ENCODE peak calls at places on chromosomes 6 and 20, in ten cellular contexts. F is GM23338, A is GM12891, G is transverse colon, Z is stomach, D is GM12892, S is breast epithelium, N is SK-N-SH, M is spleen, C is H1. I is an unnamed sample.

GRCh38 chr20:53444386-53444785 is 149.3 kb downstream of the ZNF217 start:
- DNase-seq in F (no peak), Z (no peak), M (no peak), A (no peak), G (no peak), D (no peak), C (no peak), S (no peak), N (no peak), I (no peak)

GRCh38 chr6:104958720-104959452 is 2.0 kb downstream of the LIN28B start:
- DNase-seq in D (no peak), F (peak; percentile 56), N (no peak), G (no peak), A (no peak), S (no peak), C (no peak), Z (no peak), M (no peak), I (no peak)

GRCh38 chr20:31718952-31719643 is 3.6 kb downstream of the BCL2L1 start:
- DNase-seq in G (peak; percentile 44), N (no peak), S (peak; percentile 91), A (no peak), C (no peak), M (no peak), D (no peak), F (peak; percentile 40), Z (peak; percentile 43), I (no peak)

GRCh38 chr6:73180076-73180717 is 45.1 kb downstream of the KHDC1L start:
- DNase-seq in A (no peak), S (no peak), C (no peak), D (no peak), M (no peak), Z (no peak), G (no peak), N (no peak), F (no peak), I (no peak)

GRCh38 chr6:23656257-23656731 is 469.7 kb upstream of the NRSN1 start:
- DNase-seq in M (no peak), D (no peak), A (no peak), S (no peak), G (no peak), C (no peak), F (peak; percentile 18), N (peak; percentile 12), Z (no peak), I (no peak)

GRCh38 chr20:9110365-9110764 is 41.5 kb downstream of the PLCB4 start:
- DNase-seq in M (no peak), G (no peak), N (no peak), A (no peak), S (no peak), D (no peak), C (no peak), F (no peak), Z (no peak), I (no peak)

GRCh38 chr6:13624871-13625288 is 9.7 kb downstream of the NOL7 start:
- DNase-seq in A (no peak), F (peak; percentile 92), Z (no peak), C (peak; percentile 33), G (no peak), D (no peak), N (peak; percentile 53), M (no peak), S (no peak), I (no peak)

GRCh38 chr6:44169154-44169553 is 10.5 kb downstream of the CAPN11 start:
- DNase-seq in N (no peak), A (no peak), G (peak; percentile 72), F (no peak), D (no peak), S (no peak), C (no peak), M (no peak), Z (peak; percentile 55), I (no peak)

GRCh38 chr20:9514461-9515210 is at the start of gene LAMP5:
- DNase-seq in F (peak; percentile 90), N (peak; percentile 82), Z (no peak), A (no peak), M (no peak), C (no peak), G (no peak), S (no peak), D (no peak), I (peak; percentile 91)

GRCh38 chr20:22775671-22776139 is 191.3 kb upstream of the FOXA2 start:
- DNase-seq in D (no peak), M (no peak), Z (no peak), N (no peak), G (no peak), C (no peak), F (no peak), A (no peak), S (no peak), I (no peak)

GRCh38 chr6:157323114-157323923 is at the start of gene TMEM242:
- DNase-seq in G (peak; percentile 94), S (peak; percentile 80), M (peak; percentile 96), N (peak; percentile 89), A (peak; percentile 75), F (peak; percentile 96), D (peak; percentile 75), Z (peak; percentile 93), C (no peak), I (peak; percentile 97)

GRCh38 chr20:50296450-50297375 is 106.1 kb downstream of the CEBPB start:
- DNase-seq in M (peak; percentile 72), S (no peak), C (no peak), N (no peak), F (no peak), D (no peak), A (no peak), Z (no peak), G (no peak), I (no peak)

DNA sequence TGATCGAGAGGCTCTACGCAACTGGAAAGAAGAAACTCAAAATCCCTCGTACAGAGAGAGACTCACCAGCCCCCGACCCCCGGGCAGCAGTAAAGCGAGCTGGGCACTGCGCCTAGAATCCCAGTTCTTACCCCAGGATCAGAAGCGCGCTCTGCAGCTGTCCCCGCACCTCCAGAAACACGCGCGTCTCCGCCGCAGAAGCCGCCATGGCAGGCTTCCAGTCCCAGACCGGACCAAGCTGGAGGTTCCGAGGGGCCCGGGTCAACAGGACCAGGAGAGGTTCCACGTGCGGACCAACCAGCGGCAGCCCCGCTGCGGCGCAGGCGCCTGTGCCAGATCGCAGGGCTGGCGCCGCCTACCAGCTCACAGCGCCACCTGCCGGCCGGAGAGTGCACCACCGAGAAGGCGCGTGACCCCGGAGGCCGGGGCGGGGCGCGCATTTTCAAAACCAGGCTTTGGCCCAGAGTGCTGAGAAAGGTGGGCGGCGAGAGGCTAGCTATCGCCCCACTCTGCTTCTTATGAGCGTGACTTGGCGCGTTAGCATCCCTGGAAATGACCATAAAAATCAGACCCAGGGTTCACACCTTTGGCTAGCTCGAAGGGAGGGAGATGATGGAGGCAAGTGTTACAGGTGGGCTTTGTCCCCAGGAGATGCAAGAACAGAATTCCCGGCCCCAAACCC is at the start of gene UBE3D:
- DNase-seq in S (peak; percentile 65), C (peak; percentile 70), D (peak; percentile 75), M (peak; percentile 98), A (peak; percentile 60), N (peak; percentile 94), F (peak; percentile 89), Z (peak; percentile 93), G (peak; percentile 92), I (peak; percentile 96)
- TF ChIP-seq POLR2AphosphoS5 in S (peak; percentile 34), C (peak; percentile 79), D (peak; percentile 55), M (peak; percentile 87), A (no peak), N (peak; percentile 77), F (peak; percentile 91), Z (peak; percentile 86), G (peak; percentile 61), I (peak; percentile 67)

GRCh38 chr6:76776876-76777275 is 686.4 kb downstream of the HTR1B start:
- DNase-seq in Z (no peak), C (no peak), M (no peak), D (no peak), S (no peak), F (no peak), G (no peak), A (no peak), N (no peak), I (no peak)

GRCh38 chr6:76774750-76775396 is 688.4 kb downstream of the HTR1B start:
- DNase-seq in M (no peak), N (no peak), D (no peak), F (no peak), A (no peak), G (no peak), S (no peak), Z (peak; percentile 55), C (no peak), I (no peak)

GRCh38 chr6:76779068-76779467 is 684.2 kb downstream of the HTR1B start:
- DNase-seq in F (no peak), D (no peak), G (no peak), N (no peak), Z (no peak), A (no peak), M (no peak), C (no peak), S (no peak), I (no peak)
- TF ChIP-seq POLR2AphosphoS5 in F (no peak), D (no peak), G (no peak), N (no peak), Z (no peak), A (no peak), M (no peak), C (no peak), S (no peak), I (no peak)

GRCh38 chr6:127192911-127193503 is 73.7 kb upstream of the RNF146 start:
- DNase-seq in S (no peak), N (no peak), M (no peak), F (no peak), C (no peak), A (no peak), D (no peak), Z (no peak), G (no peak), I (no peak)
- TF ChIP-seq POLR2AphosphoS5 in S (no peak), N (no peak), M (no peak), F (no peak), C (no peak), A (no peak), D (no peak), Z (peak; percentile 15), G (peak; percentile 29), I (peak; percentile 18)

DNA sequence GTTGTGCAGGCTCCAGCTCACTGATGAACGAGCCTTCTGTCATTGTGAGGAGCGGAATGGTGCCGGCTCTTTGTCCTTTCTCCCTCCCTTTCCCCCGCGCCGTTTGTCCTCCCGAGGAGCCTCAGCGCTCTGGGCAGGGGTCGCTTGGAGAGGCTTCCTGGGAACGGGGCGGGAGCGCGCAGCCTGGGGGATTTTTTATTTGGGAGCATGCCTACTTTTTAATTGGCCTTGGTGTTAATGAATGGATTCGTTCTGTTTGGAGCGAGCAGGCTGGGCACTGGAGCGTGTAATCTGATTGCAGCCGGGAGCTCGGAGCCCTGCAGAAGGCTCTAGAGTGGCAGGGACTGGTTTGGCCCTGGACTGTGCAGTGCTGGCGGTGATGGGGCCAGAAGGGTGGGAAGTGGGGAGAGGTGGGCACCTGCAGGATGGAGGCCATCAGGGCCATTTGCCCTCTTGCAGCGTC is 118.8 kb downstream of the CDH4 start:
- DNase-seq in A (no peak), F (no peak), M (peak; percentile 56), D (no peak), G (no peak), N (peak; percentile 57), Z (no peak), C (no peak), S (no peak), I (no peak)
- TF ChIP-seq POLR2AphosphoS5 in A (no peak), F (no peak), M (no peak), D (no peak), G (no peak), N (no peak), Z (no peak), C (no peak), S (no peak), I (no peak)

I was measured in esophagus muscularis mucosa.